ENCODE peak calls at places on chromosomes 1 and 21, in five cellular contexts. E is K562, G is heart left ventricle, V is HCT116, Q is right lobe of liver. M is an unnamed sample.

GRCh38 chr1:44812822-44813543 is 4.7 kb downstream of the BTBD19 start:
- ATAC-seq in E (no peak), G (peak), V (no peak), Q (peak), M (no peak)

GRCh38 chr1:85801520-85801919 is 93.3 kb upstream of the ZNHIT6 start:
- ATAC-seq in E (no peak), G (no peak), V (no peak), Q (no peak), M (no peak)

GRCh38 chr1:223739366-223740057 is 27.2 kb downstream of the CAPN2 start:
- ATAC-seq in E (no peak), G (peak), V (peak), Q (no peak), M (peak)

GRCh38 chr1:20484526-20485462 is 1.2 kb downstream of the CAMK2N1 start:
- ATAC-seq in E (no peak), G (no peak), V (peak), Q (peak), M (no peak)

GRCh38 chr1:230901711-230902110 is 33.4 kb upstream of the C1orf198 start:
- ATAC-seq in E (no peak), G (no peak), V (no peak), Q (no peak), M (no peak)

GRCh38 chr1:235586992-235587391 is 62.6 kb downstream of the GNG4 start:
- ATAC-seq in E (no peak), G (no peak), V (no peak), Q (no peak), M (no peak)

GRCh38 chr1:7555391-7556185 is 215.5 kb upstream of the VAMP3 start:
- ATAC-seq in E (no peak), G (no peak), V (no peak), Q (no peak), M (no peak)

GRCh38 chr21:43357708-43358430 is 69.1 kb downstream of the SIK1 start:
- ATAC-seq in E (no peak), G (no peak), V (no peak), Q (no peak), M (no peak)

GRCh38 chr1:169148472-169149252 is 42.2 kb downstream of the ATP1B1 start:
- ATAC-seq in E (no peak), G (no peak), V (no peak), Q (peak), M (no peak)

GRCh38 chr1:3453203-3453761 is 1.2 kb upstream of the ARHGEF16 start:
- ATAC-seq in E (peak), G (peak), V (peak), Q (peak), M (peak)

GRCh38 chr1:230771773-230772354 is 24.7 kb downstream of the CAPN9 start:
- ATAC-seq in E (no peak), G (no peak), V (no peak), Q (peak), M (no peak)

GRCh38 chr1:18400347-18401102 is 80.2 kb upstream of the KLHDC7A start:
- ATAC-seq in E (peak), G (no peak), V (peak), Q (no peak), M (no peak)

GRCh38 chr1:9238550-9238949 is 4.0 kb downstream of the H6PD start:
- ATAC-seq in E (no peak), G (no peak), V (no peak), Q (peak), M (no peak)

DNA sequence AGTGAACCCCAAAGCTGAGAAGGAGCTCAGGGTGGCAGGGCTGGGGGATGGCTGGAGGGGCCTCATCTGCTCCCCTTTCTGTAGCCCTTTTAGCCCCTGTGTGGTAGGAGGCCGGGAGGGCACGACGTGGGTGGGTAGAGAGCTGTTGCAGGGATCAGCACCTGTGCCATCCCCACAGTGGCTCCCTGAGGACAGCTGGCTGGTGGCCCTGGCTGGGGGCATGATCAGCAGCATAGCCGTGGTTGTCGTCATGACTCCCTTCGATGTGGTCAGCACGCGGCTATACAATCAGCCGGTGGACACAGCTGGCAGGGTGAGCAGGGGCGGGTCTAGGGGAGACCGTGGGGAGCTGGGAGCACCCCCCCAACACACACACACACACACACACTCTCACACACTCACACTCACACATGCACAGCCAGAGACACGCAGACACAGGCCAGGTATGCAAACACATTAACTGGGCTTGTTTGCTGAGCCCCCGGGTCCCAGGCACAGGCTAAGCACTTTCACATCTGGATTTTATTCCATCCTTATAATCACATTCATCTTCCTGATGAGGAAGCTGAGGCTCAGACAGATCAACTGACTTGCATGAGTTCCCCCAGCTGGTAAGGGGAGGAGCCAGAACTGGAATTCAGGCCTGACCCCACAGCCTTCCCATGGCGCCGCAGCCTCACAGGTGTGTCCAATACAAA is 2.5 kb downstream of the SLC25A34 start:
- ATAC-seq in E (no peak), G (no peak), V (no peak), Q (no peak), M (no peak)
- TF ChIP-seq POLR2A in E (no peak), G (no peak), V (no peak), Q (no peak), M (no peak)

GRCh38 chr1:30916296-30916695 is 7.7 kb upstream of the SDC3 start:
- ATAC-seq in E (no peak), G (no peak), V (no peak), Q (no peak), M (no peak)

GRCh38 chr1:30920827-30921226 is 12.3 kb upstream of the SDC3 start:
- ATAC-seq in E (no peak), G (no peak), V (no peak), Q (no peak), M (no peak)

GRCh38 chr1:30915491-30916230 is 7.1 kb upstream of the SDC3 start:
- ATAC-seq in E (no peak), G (no peak), V (no peak), Q (no peak), M (no peak)

GRCh38 chr1:30914931-30915330 is 6.4 kb upstream of the SDC3 start:
- ATAC-seq in E (no peak), G (no peak), V (no peak), Q (no peak), M (no peak)

GRCh38 chr1:30919025-30919881 is 10.7 kb upstream of the SDC3 start:
- ATAC-seq in E (peak), G (no peak), V (no peak), Q (peak), M (no peak)
- H3K4me3 ChIP-seq in E (no peak), G (no peak), V (no peak), Q (no peak), M (no peak)

DNA sequence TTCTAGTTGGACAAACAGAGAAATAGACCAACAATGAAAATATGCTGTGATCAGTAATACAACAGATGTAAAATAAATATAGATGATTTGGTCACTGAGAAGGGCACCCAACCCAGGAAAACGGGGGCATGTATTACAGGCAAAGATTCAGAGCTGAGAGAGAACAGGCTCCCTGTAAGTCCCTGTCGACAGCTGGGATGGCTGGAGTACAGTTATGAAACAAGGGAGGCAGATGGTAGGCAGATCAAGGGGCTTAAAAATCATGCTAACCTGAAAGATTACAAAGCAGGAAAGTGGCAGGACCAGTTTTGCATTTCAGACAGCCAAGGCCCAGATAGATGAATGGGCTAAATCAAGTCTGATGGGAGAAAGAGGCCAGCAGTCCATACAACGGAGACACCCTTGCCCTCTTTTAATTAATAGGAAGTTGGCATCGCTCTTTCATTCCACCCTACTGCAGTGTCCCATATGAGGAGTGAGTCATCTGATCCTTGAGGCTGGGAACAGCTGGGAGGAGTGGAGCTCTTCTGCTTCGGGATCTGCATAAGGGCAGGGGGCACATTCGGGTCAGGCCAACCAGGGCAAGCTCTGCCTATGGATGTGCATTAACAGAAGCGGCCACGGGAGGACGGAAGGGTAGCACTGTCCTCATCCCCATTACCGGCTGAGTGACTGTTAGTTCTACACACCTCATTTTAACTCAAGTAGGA is 171.1 kb downstream of the DAB1 start:
- ATAC-seq in E (peak), G (peak), V (no peak), Q (no peak), M (no peak)
- H3K27ac ChIP-seq in E (no peak), G (no peak), V (no peak), Q (no peak), M (no peak)

DNA sequence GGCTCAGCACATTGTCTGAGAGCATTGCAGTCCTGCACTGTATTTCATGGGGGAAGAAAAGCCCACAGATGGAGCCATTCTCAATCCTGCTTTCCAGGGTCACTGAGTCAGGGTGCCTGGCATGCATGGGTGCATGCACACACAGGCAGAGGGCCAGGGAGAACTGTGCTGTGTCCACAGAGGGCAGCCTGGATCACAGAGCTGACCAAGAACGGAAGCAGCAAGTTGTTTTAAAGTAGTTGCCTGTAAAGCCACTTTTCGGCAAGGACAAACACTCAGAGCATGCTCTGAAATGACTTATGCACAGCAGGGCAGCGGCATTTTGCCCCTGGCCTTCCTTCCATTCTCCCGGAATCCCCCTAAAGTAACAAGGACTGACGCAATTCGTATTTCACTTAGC is 3.6 kb downstream of the ERG start:
- ATAC-seq in E (no peak), G (no peak), V (no peak), Q (peak), M (no peak)
- TF ChIP-seq POLR2A in E (no peak), G (no peak), V (no peak), Q (no peak), M (no peak)